ENCODE peak calls at places on chromosome 19, in eight cellular contexts. One of them, this sample, is unnamed. For H3K9me3 and H3K9me2, the result is how much of the 10 kb centered on the place peaks cover.

GRCh38 chr19:47573076-47574026 is at the start of gene ZNF541:
- DNase-seq in OCI-LY7: no peak
- DNase-seq in SK-N-SH: peak
- DNase-seq in hepatocyte: no peak
- DNase-seq in MM.1S: no peak
- DNase-seq in PC-9: no peak
- DNase-seq in Karpas-422: no peak
- DNase-seq in HCT116: no peak
- DNase-seq in this sample: no peak

GRCh38 chr19:55279773-55280643 is at the start of gene HSPBP1:
- DNase-seq in PC-9: peak
- DNase-seq in HCT116: peak
- DNase-seq in Karpas-422: peak
- DNase-seq in hepatocyte: peak
- DNase-seq in SK-N-SH: peak
- DNase-seq in OCI-LY7: peak
- DNase-seq in MM.1S: peak
- DNase-seq in this sample: peak

GRCh38 chr19:33389574-33390119 is 16.1 kb downstream of the CEBPG start:
- DNase-seq in SK-N-SH: peak
- DNase-seq in MM.1S: no peak
- DNase-seq in HCT116: no peak
- DNase-seq in PC-9: no peak
- DNase-seq in hepatocyte: no peak
- DNase-seq in Karpas-422: no peak
- DNase-seq in OCI-LY7: no peak
- DNase-seq in this sample: no peak

GRCh38 chr19:16062789-16063188 is 13.5 kb upstream of the TPM4 start:
- DNase-seq in HCT116: no peak
- DNase-seq in SK-N-SH: peak
- DNase-seq in MM.1S: peak
- DNase-seq in hepatocyte: peak
- DNase-seq in Karpas-422: peak
- DNase-seq in PC-9: peak
- DNase-seq in OCI-LY7: peak
- DNase-seq in this sample: peak

GRCh38 chr19:29571181-29571580 is 34.9 kb upstream of the POP4 start:
- DNase-seq in Karpas-422: no peak
- DNase-seq in hepatocyte: no peak
- DNase-seq in PC-9: no peak
- DNase-seq in SK-N-SH: no peak
- DNase-seq in MM.1S: no peak
- DNase-seq in OCI-LY7: no peak
- DNase-seq in HCT116: no peak
- DNase-seq in this sample: no peak

GRCh38 chr19:44623080-44623479 is 9.7 kb downstream of the IGSF23 start:
- DNase-seq in MM.1S: no peak
- DNase-seq in OCI-LY7: no peak
- DNase-seq in Karpas-422: no peak
- DNase-seq in SK-N-SH: no peak
- DNase-seq in PC-9: no peak
- DNase-seq in HCT116: no peak
- DNase-seq in hepatocyte: peak
- DNase-seq in this sample: peak

GRCh38 chr19:16249826-16250434 is 52.2 kb downstream of the AP1M1 start:
- DNase-seq in PC-9: peak
- DNase-seq in hepatocyte: no peak
- DNase-seq in MM.1S: no peak
- DNase-seq in SK-N-SH: no peak
- DNase-seq in HCT116: no peak
- DNase-seq in OCI-LY7: no peak
- DNase-seq in Karpas-422: no peak
- DNase-seq in this sample: no peak

GRCh38 chr19:49331616-49332055 is 3.6 kb upstream of the CD37 start:
- DNase-seq in HCT116: peak
- DNase-seq in MM.1S: peak
- DNase-seq in PC-9: peak
- DNase-seq in OCI-LY7: peak
- DNase-seq in hepatocyte: peak
- DNase-seq in SK-N-SH: peak
- DNase-seq in Karpas-422: peak
- DNase-seq in this sample: peak

GRCh38 chr19:294341-294818 is 3.2 kb upstream of the PLPP2 start:
- DNase-seq in HCT116: no peak
- DNase-seq in PC-9: no peak
- DNase-seq in MM.1S: peak
- DNase-seq in Karpas-422: no peak
- DNase-seq in hepatocyte: no peak
- DNase-seq in OCI-LY7: no peak
- DNase-seq in SK-N-SH: peak
- DNase-seq in this sample: no peak

GRCh38 chr19:38076337-38076736 is 147.7 kb downstream of the DPF1 start:
- DNase-seq in hepatocyte: no peak
- DNase-seq in PC-9: no peak
- DNase-seq in Karpas-422: peak
- DNase-seq in MM.1S: no peak
- DNase-seq in HCT116: no peak
- DNase-seq in OCI-LY7: no peak
- DNase-seq in SK-N-SH: no peak
- DNase-seq in this sample: no peak

GRCh38 chr19:34481861-34482379 is 362 bp downstream of the WTIP start:
- DNase-seq in MM.1S: no peak
- DNase-seq in OCI-LY7: no peak
- DNase-seq in SK-N-SH: peak
- DNase-seq in hepatocyte: no peak
- DNase-seq in PC-9: no peak
- DNase-seq in HCT116: no peak
- DNase-seq in Karpas-422: no peak
- DNase-seq in this sample: peak

GRCh38 chr19:1566392-1567115 is 1.6 kb downstream of the MEX3D start:
- DNase-seq in MM.1S: no peak
- DNase-seq in SK-N-SH: peak
- DNase-seq in PC-9: no peak
- DNase-seq in HCT116: no peak
- DNase-seq in OCI-LY7: no peak
- DNase-seq in hepatocyte: peak
- DNase-seq in Karpas-422: no peak
- DNase-seq in this sample: peak

GRCh38 chr19:54312436-54313362 is at the start of gene LILRA5:
- DNase-seq in Karpas-422: peak
- DNase-seq in PC-9: no peak
- DNase-seq in MM.1S: no peak
- DNase-seq in HCT116: no peak
- DNase-seq in OCI-LY7: no peak
- DNase-seq in SK-N-SH: no peak
- DNase-seq in hepatocyte: no peak
- DNase-seq in this sample: no peak

GRCh38 chr19:1840541-1841115 is 7.7 kb downstream of the REXO1 start:
- DNase-seq in OCI-LY7: no peak
- DNase-seq in HCT116: no peak
- DNase-seq in PC-9: no peak
- DNase-seq in MM.1S: no peak
- DNase-seq in Karpas-422: no peak
- DNase-seq in SK-N-SH: no peak
- DNase-seq in hepatocyte: no peak
- DNase-seq in this sample: no peak

DNA sequence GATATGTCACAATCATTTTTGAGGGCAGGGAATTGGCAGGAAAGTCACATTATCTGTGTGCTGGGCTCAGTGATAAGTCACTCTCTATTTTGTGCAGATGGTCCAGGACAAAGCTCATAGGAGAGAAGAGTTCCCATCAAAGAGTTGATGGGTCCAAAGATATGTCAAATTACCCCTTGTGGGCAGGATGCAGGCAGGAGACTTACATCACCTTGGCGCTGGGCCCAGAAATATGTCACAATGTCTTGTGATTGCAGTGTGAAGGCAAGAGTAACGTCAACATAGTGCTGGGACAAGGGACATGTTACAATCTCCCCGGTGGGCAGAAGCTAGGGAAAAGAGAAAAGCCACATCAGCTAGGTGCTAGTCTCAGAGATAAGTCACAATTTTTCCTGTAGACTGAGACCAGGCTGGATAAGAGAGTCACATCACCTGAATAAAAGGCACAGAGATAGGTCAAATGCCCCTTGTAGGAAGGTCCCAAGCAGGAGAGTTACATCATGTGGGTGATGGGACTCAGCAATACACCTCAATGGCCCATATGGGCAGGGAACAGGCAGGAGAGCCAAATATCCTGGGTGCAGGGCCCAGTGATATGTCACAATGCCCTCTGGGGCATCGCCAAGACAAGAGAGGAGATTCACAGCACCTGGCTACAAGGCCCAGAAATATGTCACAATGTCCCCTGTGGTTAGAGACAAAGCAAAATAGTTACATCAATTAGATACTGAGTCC is 47.9 kb downstream of the ZNF99 start:
- DNase-seq in SK-N-SH: no peak
- DNase-seq in MM.1S: no peak
- DNase-seq in HCT116: no peak
- DNase-seq in Karpas-422: no peak
- DNase-seq in PC-9: no peak
- DNase-seq in OCI-LY7: no peak
- DNase-seq in hepatocyte: no peak
- DNase-seq in this sample: no peak
- H3K9me3 ChIP-seq in SK-N-SH: under half
- H3K9me3 ChIP-seq in MM.1S: under half
- H3K9me3 ChIP-seq in HCT116: under half
- H3K9me3 ChIP-seq in Karpas-422: under half
- H3K9me3 ChIP-seq in PC-9: under half
- H3K9me3 ChIP-seq in OCI-LY7: under half
- H3K9me3 ChIP-seq in hepatocyte: under half
- H3K9me3 ChIP-seq in this sample: under half

GRCh38 chr19:31406106-31406505 is 56.9 kb upstream of the TSHZ3 start:
- DNase-seq in OCI-LY7: no peak
- DNase-seq in SK-N-SH: no peak
- DNase-seq in MM.1S: no peak
- DNase-seq in Karpas-422: no peak
- DNase-seq in PC-9: no peak
- DNase-seq in hepatocyte: no peak
- DNase-seq in HCT116: no peak
- DNase-seq in this sample: no peak

GRCh38 chr19:31402931-31403330 is 53.7 kb upstream of the TSHZ3 start:
- DNase-seq in PC-9: no peak
- DNase-seq in HCT116: no peak
- DNase-seq in MM.1S: no peak
- DNase-seq in OCI-LY7: no peak
- DNase-seq in SK-N-SH: no peak
- DNase-seq in hepatocyte: no peak
- DNase-seq in Karpas-422: no peak
- DNase-seq in this sample: no peak

GRCh38 chr19:31413353-31413752 is 64.1 kb upstream of the TSHZ3 start:
- DNase-seq in hepatocyte: no peak
- DNase-seq in MM.1S: no peak
- DNase-seq in Karpas-422: no peak
- DNase-seq in OCI-LY7: no peak
- DNase-seq in SK-N-SH: no peak
- DNase-seq in PC-9: no peak
- DNase-seq in HCT116: no peak
- DNase-seq in this sample: no peak

DNA sequence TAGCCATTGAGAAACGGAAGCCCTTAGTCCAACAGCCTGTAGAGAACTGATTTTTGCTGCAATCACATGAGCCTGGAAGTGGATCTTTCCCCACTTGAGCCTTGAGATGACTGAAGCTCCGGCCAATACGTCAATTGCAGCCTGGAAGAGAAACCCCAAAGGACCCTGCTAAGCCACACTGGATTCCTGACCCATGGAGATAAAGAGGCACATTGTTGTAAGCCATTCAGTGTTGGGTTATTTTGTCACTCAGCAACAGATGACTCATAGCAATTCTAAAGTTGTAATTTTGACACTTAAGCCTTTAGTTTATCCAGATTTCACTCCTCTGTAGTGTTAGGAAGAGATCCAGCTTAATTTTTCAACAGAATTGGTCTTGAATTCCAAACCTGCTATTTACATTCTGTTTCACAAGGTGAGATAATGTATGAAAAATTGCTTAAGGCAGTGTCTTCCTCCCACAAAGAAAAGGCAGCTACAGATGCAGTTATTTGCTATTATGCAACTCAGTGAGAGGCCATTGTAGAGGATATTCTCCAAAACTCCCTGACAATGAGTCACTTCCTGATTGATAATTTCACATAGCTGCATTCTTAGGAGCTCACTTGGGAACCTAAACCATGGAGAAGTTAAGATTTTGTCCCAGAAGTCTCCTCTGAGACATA is 59.4 kb upstream of the TSHZ3 start:
- DNase-seq in SK-N-SH: no peak
- DNase-seq in PC-9: no peak
- DNase-seq in Karpas-422: no peak
- DNase-seq in MM.1S: no peak
- DNase-seq in OCI-LY7: no peak
- DNase-seq in hepatocyte: peak
- DNase-seq in HCT116: no peak
- DNase-seq in this sample: peak
- H3K9me2 ChIP-seq in SK-N-SH: under half
- H3K9me2 ChIP-seq in PC-9: under half
- H3K9me2 ChIP-seq in Karpas-422: under half
- H3K9me2 ChIP-seq in MM.1S: under half
- H3K9me2 ChIP-seq in OCI-LY7: under half
- H3K9me2 ChIP-seq in hepatocyte: under half
- H3K9me2 ChIP-seq in HCT116: under half
- H3K9me2 ChIP-seq in this sample: under half

GRCh38 chr19:22421797-22422196 is 349 bp downstream of the ZNF98 start:
- DNase-seq in HCT116: no peak
- DNase-seq in MM.1S: no peak
- DNase-seq in hepatocyte: no peak
- DNase-seq in OCI-LY7: no peak
- DNase-seq in SK-N-SH: no peak
- DNase-seq in Karpas-422: no peak
- DNase-seq in PC-9: no peak
- DNase-seq in this sample: no peak
- H3K9me3 ChIP-seq in HCT116: under half
- H3K9me3 ChIP-seq in MM.1S: under half
- H3K9me3 ChIP-seq in hepatocyte: under half
- H3K9me3 ChIP-seq in OCI-LY7: under half
- H3K9me3 ChIP-seq in SK-N-SH: under half
- H3K9me3 ChIP-seq in Karpas-422: under half
- H3K9me3 ChIP-seq in PC-9: under half
- H3K9me3 ChIP-seq in this sample: under half

GRCh38 chr19:52273301-52273700 is 3.9 kb downstream of the ZNF766 start:
- DNase-seq in Karpas-422: no peak
- DNase-seq in OCI-LY7: no peak
- DNase-seq in MM.1S: no peak
- DNase-seq in SK-N-SH: no peak
- DNase-seq in HCT116: no peak
- DNase-seq in PC-9: no peak
- DNase-seq in hepatocyte: no peak
- DNase-seq in this sample: no peak

GRCh38 chr19:52274191-52274590 is 4.8 kb downstream of the ZNF766 start:
- DNase-seq in MM.1S: no peak
- DNase-seq in HCT116: no peak
- DNase-seq in PC-9: no peak
- DNase-seq in hepatocyte: no peak
- DNase-seq in Karpas-422: no peak
- DNase-seq in OCI-LY7: no peak
- DNase-seq in SK-N-SH: no peak
- DNase-seq in this sample: no peak

DNA sequence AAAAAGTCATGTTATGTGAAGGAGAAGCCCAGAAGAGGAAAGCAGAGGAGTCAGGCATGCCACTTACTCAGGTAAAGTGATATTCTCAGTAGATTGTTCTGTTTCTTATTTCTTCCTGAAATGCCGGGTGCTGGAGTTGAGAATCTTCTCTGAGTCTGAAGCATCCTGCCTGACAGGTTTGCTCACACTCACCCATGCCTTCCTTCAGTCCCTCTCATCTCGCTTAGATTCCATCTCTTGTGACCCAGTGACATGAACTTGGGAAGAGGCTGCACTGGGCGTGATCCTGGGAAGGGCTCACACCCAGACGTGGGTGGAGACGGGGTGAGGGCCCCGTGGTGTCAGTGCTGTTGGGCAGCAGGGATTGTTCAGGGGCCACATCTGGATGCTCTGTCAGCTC is 8.1 kb downstream of the ZNF766 start:
- DNase-seq in SK-N-SH: no peak
- DNase-seq in Karpas-422: no peak
- DNase-seq in HCT116: no peak
- DNase-seq in hepatocyte: no peak
- DNase-seq in PC-9: no peak
- DNase-seq in OCI-LY7: no peak
- DNase-seq in MM.1S: no peak
- DNase-seq in this sample: no peak
- H3K9me2 ChIP-seq in SK-N-SH: under half
- H3K9me2 ChIP-seq in Karpas-422: under half
- H3K9me2 ChIP-seq in HCT116: under half
- H3K9me2 ChIP-seq in hepatocyte: under half
- H3K9me2 ChIP-seq in PC-9: under half
- H3K9me2 ChIP-seq in OCI-LY7: under half
- H3K9me2 ChIP-seq in MM.1S: under half
- H3K9me2 ChIP-seq in this sample: under half

This sample was measured in PC-3.